ENCODE peak calls at places on chromosome 17, in five cellular contexts. One of them, this sample, is unnamed.

GRCh38 chr17:53472586-53472985 is 350.1 kb upstream of the KIF2B start:
- DNase-seq in neural progenitor cell: no peak
- DNase-seq in keratinocyte: peak
- DNase-seq in CD4-positive, alpha-beta T cell: no peak
- DNase-seq in sigmoid colon: no peak
- DNase-seq in this sample: no peak

GRCh38 chr17:65365209-65365608 is 196.2 kb downstream of the AXIN2 start:
- DNase-seq in neural progenitor cell: no peak
- DNase-seq in keratinocyte: no peak
- DNase-seq in CD4-positive, alpha-beta T cell: no peak
- DNase-seq in sigmoid colon: no peak
- DNase-seq in this sample: no peak

GRCh38 chr17:8072727-8073461 is 14.6 kb downstream of the ALOX12B start:
- DNase-seq in neural progenitor cell: peak
- DNase-seq in keratinocyte: no peak
- DNase-seq in CD4-positive, alpha-beta T cell: peak
- DNase-seq in sigmoid colon: no peak
- DNase-seq in this sample: no peak

GRCh38 chr17:72590882-72591499 is 470.2 kb downstream of the SOX9 start:
- DNase-seq in neural progenitor cell: no peak
- DNase-seq in keratinocyte: no peak
- DNase-seq in CD4-positive, alpha-beta T cell: no peak
- DNase-seq in sigmoid colon: no peak
- DNase-seq in this sample: no peak

GRCh38 chr17:34826332-34826731 is 134.9 kb downstream of the CCT6B start:
- DNase-seq in neural progenitor cell: no peak
- DNase-seq in keratinocyte: no peak
- DNase-seq in CD4-positive, alpha-beta T cell: no peak
- DNase-seq in sigmoid colon: no peak
- DNase-seq in this sample: no peak

GRCh38 chr17:40329981-40330794 is 21.2 kb downstream of the RARA start:
- DNase-seq in neural progenitor cell: no peak
- DNase-seq in keratinocyte: no peak
- DNase-seq in CD4-positive, alpha-beta T cell: no peak
- DNase-seq in sigmoid colon: peak
- DNase-seq in this sample: no peak

GRCh38 chr17:4120332-4120731 is 22.5 kb downstream of the ZZEF1 start:
- DNase-seq in neural progenitor cell: no peak
- DNase-seq in keratinocyte: no peak
- DNase-seq in CD4-positive, alpha-beta T cell: no peak
- DNase-seq in sigmoid colon: no peak
- DNase-seq in this sample: no peak

GRCh38 chr17:71883258-71883657 is 237.6 kb upstream of the SOX9 start:
- DNase-seq in neural progenitor cell: no peak
- DNase-seq in keratinocyte: no peak
- DNase-seq in CD4-positive, alpha-beta T cell: no peak
- DNase-seq in sigmoid colon: no peak
- DNase-seq in this sample: no peak

GRCh38 chr17:5133311-5133710 is 17.5 kb downstream of the USP6 start:
- DNase-seq in neural progenitor cell: no peak
- DNase-seq in keratinocyte: no peak
- DNase-seq in CD4-positive, alpha-beta T cell: no peak
- DNase-seq in sigmoid colon: no peak
- DNase-seq in this sample: no peak

GRCh38 chr17:61397086-61397842 is 2.4 kb upstream of the TBX2 start:
- DNase-seq in neural progenitor cell: peak
- DNase-seq in keratinocyte: no peak
- DNase-seq in CD4-positive, alpha-beta T cell: no peak
- DNase-seq in sigmoid colon: no peak
- DNase-seq in this sample: no peak

GRCh38 chr17:50925296-50925891 is 59.2 kb upstream of the TOB1 start:
- DNase-seq in neural progenitor cell: no peak
- DNase-seq in keratinocyte: no peak
- DNase-seq in CD4-positive, alpha-beta T cell: no peak
- DNase-seq in sigmoid colon: no peak
- DNase-seq in this sample: no peak

GRCh38 chr17:67017895-67018294 is 26.5 kb upstream of the CACNG1 start:
- DNase-seq in neural progenitor cell: no peak
- DNase-seq in keratinocyte: no peak
- DNase-seq in CD4-positive, alpha-beta T cell: no peak
- DNase-seq in sigmoid colon: no peak
- DNase-seq in this sample: no peak

GRCh38 chr17:46822388-46822921 is 4.0 kb upstream of the WNT3 start:
- DNase-seq in neural progenitor cell: no peak
- DNase-seq in keratinocyte: no peak
- DNase-seq in CD4-positive, alpha-beta T cell: no peak
- DNase-seq in sigmoid colon: no peak
- DNase-seq in this sample: no peak

GRCh38 chr17:49496183-49496865 is 1.2 kb downstream of the NGFR start:
- DNase-seq in neural progenitor cell: peak
- DNase-seq in keratinocyte: no peak
- DNase-seq in CD4-positive, alpha-beta T cell: peak
- DNase-seq in sigmoid colon: peak
- DNase-seq in this sample: peak

GRCh38 chr17:38703742-38704644 is 1.1 kb upstream of the MLLT6 start:
- DNase-seq in neural progenitor cell: peak
- DNase-seq in keratinocyte: no peak
- DNase-seq in CD4-positive, alpha-beta T cell: peak
- DNase-seq in sigmoid colon: peak
- DNase-seq in this sample: peak

GRCh38 chr17:8376302-8377067 is at the start of gene KRABD2:
- DNase-seq in neural progenitor cell: peak
- DNase-seq in keratinocyte: no peak
- DNase-seq in CD4-positive, alpha-beta T cell: peak
- DNase-seq in sigmoid colon: peak
- DNase-seq in this sample: peak

GRCh38 chr17:14214271-14214670 is 22.4 kb downstream of the CDRT15 start:
- DNase-seq in neural progenitor cell: no peak
- DNase-seq in keratinocyte: no peak
- DNase-seq in CD4-positive, alpha-beta T cell: no peak
- DNase-seq in sigmoid colon: no peak
- DNase-seq in this sample: no peak

GRCh38 chr17:73585583-73585982 is 58.7 kb downstream of the SDK2 start:
- DNase-seq in neural progenitor cell: no peak
- DNase-seq in keratinocyte: no peak
- DNase-seq in CD4-positive, alpha-beta T cell: no peak
- DNase-seq in sigmoid colon: no peak
- DNase-seq in this sample: no peak

GRCh38 chr17:50184057-50184456 is 17.4 kb downstream of the COL1A1 start:
- DNase-seq in neural progenitor cell: peak
- DNase-seq in keratinocyte: no peak
- DNase-seq in CD4-positive, alpha-beta T cell: no peak
- DNase-seq in sigmoid colon: no peak
- DNase-seq in this sample: no peak

GRCh38 chr17:57379237-57380054 is 123.1 kb downstream of the MSI2 start:
- DNase-seq in neural progenitor cell: peak
- DNase-seq in keratinocyte: no peak
- DNase-seq in CD4-positive, alpha-beta T cell: no peak
- DNase-seq in sigmoid colon: no peak
- DNase-seq in this sample: no peak

GRCh38 chr17:79732804-79733691 is 2.3 kb downstream of the ENPP7 start:
- DNase-seq in neural progenitor cell: no peak
- DNase-seq in keratinocyte: no peak
- DNase-seq in CD4-positive, alpha-beta T cell: no peak
- DNase-seq in sigmoid colon: no peak
- DNase-seq in this sample: no peak

GRCh38 chr17:57256708-57257112 is 387 bp downstream of the MSI2 start:
- DNase-seq in neural progenitor cell: peak
- DNase-seq in keratinocyte: no peak
- DNase-seq in CD4-positive, alpha-beta T cell: peak
- DNase-seq in sigmoid colon: peak
- DNase-seq in this sample: no peak

GRCh38 chr17:40017422-40018080 is 2.3 kb downstream of the CSF3 start:
- DNase-seq in neural progenitor cell: no peak
- DNase-seq in keratinocyte: no peak
- DNase-seq in CD4-positive, alpha-beta T cell: no peak
- DNase-seq in sigmoid colon: no peak
- DNase-seq in this sample: no peak

GRCh38 chr17:73309727-73310555 is 1.9 kb downstream of the CDC42EP4 start:
- DNase-seq in neural progenitor cell: peak
- DNase-seq in keratinocyte: no peak
- DNase-seq in CD4-positive, alpha-beta T cell: no peak
- DNase-seq in sigmoid colon: no peak
- DNase-seq in this sample: no peak

GRCh38 chr17:13520899-13521572 is 80.7 kb downstream of the HS3ST3A1 start:
- DNase-seq in neural progenitor cell: no peak
- DNase-seq in keratinocyte: no peak
- DNase-seq in CD4-positive, alpha-beta T cell: no peak
- DNase-seq in sigmoid colon: no peak
- DNase-seq in this sample: no peak

GRCh38 chr17:33328129-33328528 is 35.0 kb upstream of the ASIC2 start:
- DNase-seq in neural progenitor cell: peak
- DNase-seq in keratinocyte: no peak
- DNase-seq in CD4-positive, alpha-beta T cell: no peak
- DNase-seq in sigmoid colon: no peak
- DNase-seq in this sample: no peak

GRCh38 chr17:45162022-45162687 is 480 bp downstream of the HEXIM2 start:
- DNase-seq in neural progenitor cell: no peak
- DNase-seq in keratinocyte: no peak
- DNase-seq in CD4-positive, alpha-beta T cell: no peak
- DNase-seq in sigmoid colon: peak
- DNase-seq in this sample: no peak

GRCh38 chr17:37147301-37147812 is 198.6 kb downstream of the AATF start:
- DNase-seq in neural progenitor cell: no peak
- DNase-seq in keratinocyte: no peak
- DNase-seq in CD4-positive, alpha-beta T cell: no peak
- DNase-seq in sigmoid colon: no peak
- DNase-seq in this sample: no peak

GRCh38 chr17:82961366-82962162 is 117.8 kb upstream of the METRNL start:
- DNase-seq in neural progenitor cell: no peak
- DNase-seq in keratinocyte: no peak
- DNase-seq in CD4-positive, alpha-beta T cell: no peak
- DNase-seq in sigmoid colon: peak
- DNase-seq in this sample: no peak

GRCh38 chr17:73491648-73492047 is 152.6 kb downstream of the SDK2 start:
- DNase-seq in neural progenitor cell: no peak
- DNase-seq in keratinocyte: no peak
- DNase-seq in CD4-positive, alpha-beta T cell: no peak
- DNase-seq in sigmoid colon: no peak
- DNase-seq in this sample: no peak

GRCh38 chr17:73151888-73152633 is 12.7 kb upstream of the SSTR2 start:
- DNase-seq in neural progenitor cell: no peak
- DNase-seq in keratinocyte: no peak
- DNase-seq in CD4-positive, alpha-beta T cell: no peak
- DNase-seq in sigmoid colon: no peak
- DNase-seq in this sample: no peak

GRCh38 chr17:27904534-27904933 is 11.4 kb upstream of the LYRM9 start:
- DNase-seq in neural progenitor cell: no peak
- DNase-seq in keratinocyte: no peak
- DNase-seq in CD4-positive, alpha-beta T cell: no peak
- DNase-seq in sigmoid colon: no peak
- DNase-seq in this sample: no peak

DNA sequence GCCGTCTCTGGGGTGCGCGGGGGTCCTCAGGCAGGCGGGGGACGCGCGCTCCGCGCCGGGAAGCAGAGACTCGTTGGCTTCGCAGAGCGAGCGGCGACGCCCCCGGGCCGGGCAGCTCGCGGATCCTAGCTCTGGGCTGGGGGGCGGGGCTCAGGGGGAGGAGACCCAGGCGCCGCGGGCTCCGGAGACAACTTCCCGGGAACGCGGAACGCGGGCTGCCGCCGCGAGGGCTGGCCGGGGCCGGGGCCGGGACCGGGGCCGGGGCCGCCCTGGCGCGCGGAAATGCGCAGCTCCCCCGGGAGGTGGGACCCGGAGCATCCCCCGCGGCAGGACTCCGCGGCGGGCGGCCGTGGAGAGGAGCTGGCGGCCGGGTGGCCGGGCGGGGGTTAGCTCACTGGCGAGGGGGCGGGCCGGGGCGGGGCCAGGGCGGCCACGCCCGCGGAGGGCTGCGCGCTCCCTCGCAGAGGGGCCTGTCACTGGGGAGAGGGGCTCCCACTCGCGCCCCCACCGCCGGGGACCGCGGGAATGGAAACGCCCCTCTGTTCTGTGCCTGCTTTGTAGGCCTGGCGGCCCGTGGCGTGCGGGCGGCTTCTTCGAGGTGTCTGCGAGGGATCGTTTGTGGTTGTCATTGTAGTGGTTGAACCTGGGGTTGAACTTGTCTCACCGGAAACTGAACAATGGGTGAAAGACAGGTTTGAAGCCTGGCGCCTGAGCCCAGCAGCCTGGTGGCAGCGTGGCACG is at the start of gene GAS7:
- DNase-seq in neural progenitor cell: peak
- DNase-seq in keratinocyte: no peak
- DNase-seq in CD4-positive, alpha-beta T cell: peak
- DNase-seq in sigmoid colon: peak
- DNase-seq in this sample: peak
- H3K27ac ChIP-seq in neural progenitor cell: no peak
- H3K27ac ChIP-seq in keratinocyte: no peak
- H3K27ac ChIP-seq in CD4-positive, alpha-beta T cell: no peak
- H3K27ac ChIP-seq in sigmoid colon: peak
- H3K27ac ChIP-seq in this sample: no peak

DNA sequence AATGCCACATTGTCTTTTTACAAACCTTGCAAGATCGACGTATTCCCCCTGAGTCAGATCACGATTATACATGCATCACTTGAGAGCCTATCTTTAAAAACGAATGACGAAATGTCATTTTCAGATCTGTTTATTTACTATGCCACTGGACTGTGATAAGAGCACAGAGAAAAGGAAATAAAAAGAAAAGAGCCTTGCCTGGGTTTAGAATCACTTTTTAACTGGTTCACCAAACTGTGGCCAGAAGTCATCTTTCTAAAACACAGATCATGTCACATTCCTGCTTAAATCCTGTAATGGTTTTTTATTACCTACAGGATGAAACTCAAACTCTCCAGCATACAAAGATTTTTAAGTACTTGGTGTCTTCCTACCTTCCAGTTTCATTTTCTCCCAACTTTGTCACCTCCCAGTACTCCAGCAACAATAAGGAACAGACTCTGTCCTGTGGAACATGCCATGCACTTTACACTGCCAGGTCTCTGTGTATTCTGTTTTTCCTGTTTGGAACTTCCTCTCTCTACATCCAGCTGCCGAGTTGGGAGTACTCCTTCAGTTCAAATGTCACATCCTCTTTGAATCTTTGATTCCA is 91.5 kb downstream of the SNX11 start:
- DNase-seq in neural progenitor cell: no peak
- DNase-seq in keratinocyte: no peak
- DNase-seq in CD4-positive, alpha-beta T cell: no peak
- DNase-seq in sigmoid colon: no peak
- DNase-seq in this sample: no peak
- H3K27ac ChIP-seq in neural progenitor cell: no peak
- H3K27ac ChIP-seq in keratinocyte: no peak
- H3K27ac ChIP-seq in CD4-positive, alpha-beta T cell: no peak
- H3K27ac ChIP-seq in sigmoid colon: no peak
- H3K27ac ChIP-seq in this sample: no peak

DNA sequence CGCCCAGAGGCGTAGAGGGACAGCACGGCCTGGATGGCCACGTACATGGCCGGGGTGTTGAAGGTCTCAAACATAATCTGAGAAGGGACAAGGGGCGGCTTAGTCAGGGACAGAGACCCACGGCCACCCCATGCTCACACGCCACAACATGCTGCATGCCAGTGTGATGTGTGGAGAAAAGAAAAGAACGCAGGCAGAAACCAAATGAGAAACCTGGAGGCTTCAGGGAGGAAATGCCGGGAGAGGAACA is 1.1 kb downstream of the ACTG1 start:
- DNase-seq in neural progenitor cell: no peak
- DNase-seq in keratinocyte: no peak
- DNase-seq in CD4-positive, alpha-beta T cell: no peak
- DNase-seq in sigmoid colon: no peak
- DNase-seq in this sample: no peak
- H3K27ac ChIP-seq in neural progenitor cell: no peak
- H3K27ac ChIP-seq in keratinocyte: peak
- H3K27ac ChIP-seq in CD4-positive, alpha-beta T cell: peak
- H3K27ac ChIP-seq in sigmoid colon: peak
- H3K27ac ChIP-seq in this sample: peak

GRCh38 chr17:75346906-75347305 is 57.7 kb upstream of the SLC25A19 start:
- DNase-seq in neural progenitor cell: peak
- DNase-seq in keratinocyte: no peak
- DNase-seq in CD4-positive, alpha-beta T cell: no peak
- DNase-seq in sigmoid colon: no peak
- DNase-seq in this sample: no peak
- H3K27ac ChIP-seq in neural progenitor cell: no peak
- H3K27ac ChIP-seq in keratinocyte: no peak
- H3K27ac ChIP-seq in CD4-positive, alpha-beta T cell: peak
- H3K27ac ChIP-seq in sigmoid colon: no peak
- H3K27ac ChIP-seq in this sample: no peak

This sample was measured in caudate nucleus.